ENCODE peak calls at places on chromosomes 13 and 19, in nine cellular contexts. I is dorsolateral prefrontal cortex, B is left ventricle myocardium inferior, L is neural crest cell, D is HCT116, N is heart right ventricle, X is A549, G is fibroblast of mammary gland, J is WTC11. E is an unnamed sample.

GRCh38 chr19:14686411-14686810 is 3.4 kb upstream of the ZNF333 start:
- DNase-seq in J (peak), B (no peak), X (peak), L (no peak), G (peak), D (peak), I (no peak), N (no peak), E (no peak)

GRCh38 chr19:8530061-8530679 is 16.2 kb upstream of the ZNF414 start:
- DNase-seq in D (no peak), X (no peak), G (no peak), I (no peak), N (no peak), J (no peak), L (no peak), B (no peak), E (no peak)

GRCh38 chr19:48644839-48645651 is 942 bp downstream of the CA11 start:
- DNase-seq in I (peak), B (peak), X (peak), N (peak), J (peak), L (peak), G (peak), D (peak), E (no peak)

GRCh38 chr13:85798999-85799646 is at the start of gene SLITRK6:
- DNase-seq in N (no peak), B (no peak), D (peak), X (peak), J (no peak), I (no peak), L (no peak), G (peak), E (peak)

GRCh38 chr19:58538257-58539168 is 5.4 kb upstream of the TRIM28 start:
- DNase-seq in I (no peak), L (peak), D (no peak), J (peak), G (no peak), B (peak), X (no peak), N (peak), E (no peak)

GRCh38 chr19:19645233-19645870 is 1.9 kb upstream of the GMIP start:
- DNase-seq in N (no peak), L (no peak), G (no peak), I (no peak), X (no peak), J (no peak), D (no peak), B (no peak), E (no peak)

GRCh38 chr13:39773833-39774232 is 118.4 kb downstream of the COG6 start:
- DNase-seq in J (no peak), D (no peak), L (no peak), N (no peak), X (no peak), I (no peak), B (no peak), G (peak), E (no peak)

GRCh38 chr13:41428155-41428554 is 29.2 kb upstream of the RGCC start:
- DNase-seq in N (peak), B (no peak), I (peak), J (peak), D (no peak), L (no peak), X (no peak), G (no peak), E (no peak)

GRCh38 chr13:110557082-110557481 is 4.4 kb downstream of the RAB20 start:
- DNase-seq in G (no peak), L (no peak), B (no peak), J (no peak), N (no peak), D (no peak), I (no peak), X (no peak), E (no peak)

GRCh38 chr19:11286312-11286974 is 9.5 kb upstream of the TSPAN16 start:
- DNase-seq in B (peak), N (peak), G (peak), I (no peak), L (no peak), D (no peak), X (no peak), J (no peak), E (peak)

GRCh38 chr13:113046883-113047244 is 58.7 kb upstream of the F7 start:
- DNase-seq in N (no peak), D (no peak), G (no peak), J (no peak), B (no peak), X (no peak), L (no peak), I (peak), E (no peak)

GRCh38 chr19:8262431-8262830 is 45.7 kb downstream of the CD320 start:
- DNase-seq in D (no peak), B (no peak), J (no peak), I (no peak), G (no peak), N (no peak), X (no peak), L (no peak), E (no peak)

GRCh38 chr19:17293605-17294004 is 9.6 kb downstream of the ABHD8 start:
- DNase-seq in I (no peak), L (no peak), B (no peak), J (no peak), N (no peak), X (no peak), D (no peak), G (no peak), E (no peak)

GRCh38 chr19:50280983-50281382 is 48.2 kb downstream of the KCNC3 start:
- DNase-seq in B (no peak), L (no peak), N (no peak), I (no peak), D (no peak), J (no peak), X (no peak), G (no peak), E (no peak)

GRCh38 chr13:58397596-58398387 is 766.2 kb downstream of the PCDH17 start:
- DNase-seq in N (no peak), G (no peak), I (no peak), X (no peak), J (no peak), D (no peak), L (no peak), B (peak), E (no peak)

GRCh38 chr13:31528758-31529157 is 210.6 kb upstream of the RXFP2 start:
- DNase-seq in I (no peak), B (no peak), L (no peak), J (no peak), G (no peak), X (no peak), N (no peak), D (no peak), E (no peak)

GRCh38 chr19:15464394-15465385 is at the start of gene RASAL3:
- DNase-seq in X (no peak), B (no peak), G (no peak), I (no peak), L (no peak), J (no peak), N (no peak), D (no peak), E (no peak)

GRCh38 chr13:65901723-65902122 is 1328.4 kb downstream of the PCDH9 start:
- DNase-seq in B (no peak), X (no peak), L (no peak), N (no peak), D (no peak), G (no peak), I (no peak), J (no peak), E (no peak)

GRCh38 chr13:44320611-44321010 is 53.0 kb upstream of the SERP2 start:
- DNase-seq in D (no peak), I (no peak), J (no peak), X (no peak), G (no peak), B (no peak), N (no peak), L (no peak), E (no peak)

GRCh38 chr13:110719036-110719710 is 5.7 kb downstream of the ING1 start:
- DNase-seq in G (no peak), I (no peak), B (no peak), L (no peak), J (no peak), D (no peak), X (no peak), N (no peak), E (no peak)

GRCh38 chr13:97307882-97308624 is 85.9 kb downstream of the MBNL2 start:
- DNase-seq in N (peak), B (peak), I (peak), G (peak), D (peak), X (peak), L (no peak), J (no peak), E (no peak)

GRCh38 chr19:18895828-18896341 is at the start of gene CERS1:
- DNase-seq in D (no peak), G (no peak), J (peak), B (no peak), N (no peak), L (peak), X (no peak), I (peak), E (no peak)

GRCh38 chr13:59823495-59823894 is 340.2 kb downstream of the DIAPH3 start:
- DNase-seq in B (no peak), I (no peak), J (no peak), L (no peak), G (peak), N (no peak), X (peak), D (no peak), E (no peak)

GRCh38 chr19:53157601-53158000 is 1.3 kb downstream of the ZNF347 start:
- DNase-seq in J (peak), N (peak), L (no peak), G (peak), I (peak), D (no peak), X (no peak), B (no peak), E (no peak)

GRCh38 chr13:30112602-30113435 is 194.5 kb downstream of the KATNAL1 start:
- DNase-seq in N (peak), X (peak), D (peak), I (peak), B (peak), J (peak), L (peak), G (peak), E (peak)

GRCh38 chr19:10018219-10018618 is 4.9 kb downstream of the RDH8 start:
- DNase-seq in X (no peak), J (no peak), L (no peak), D (no peak), N (no peak), I (no peak), G (peak), B (no peak), E (no peak)

GRCh38 chr19:10760268-10760944 is 42.5 kb downstream of the DNM2 start:
- DNase-seq in X (no peak), D (peak), N (no peak), L (no peak), G (peak), I (no peak), J (no peak), B (no peak), E (no peak)

GRCh38 chr13:85383291-85383690 is 415.9 kb downstream of the SLITRK6 start:
- DNase-seq in B (no peak), G (no peak), N (no peak), J (no peak), I (no peak), D (no peak), X (no peak), L (no peak), E (no peak)

GRCh38 chr19:15330801-15331418 is 1.4 kb downstream of the BRD4 start:
- DNase-seq in L (no peak), N (no peak), X (peak), B (no peak), G (peak), I (no peak), J (no peak), D (no peak), E (no peak)

GRCh38 chr13:113406321-113407102 is 42.6 kb upstream of the GRTP1 start:
- DNase-seq in N (no peak), I (peak), X (no peak), J (no peak), L (no peak), B (no peak), G (no peak), D (no peak), E (no peak)

GRCh38 chr19:5038631-5039271 is 69.8 kb downstream of the KDM4B start:
- DNase-seq in G (peak), I (no peak), X (peak), L (no peak), J (peak), N (no peak), D (no peak), B (no peak), E (no peak)
- TF ChIP-seq CTCF in G (peak), I (peak), X (peak), L (peak), J (peak), N (peak), D (peak), B (peak), E (peak)

GRCh38 chr19:2488942-2489731 is 13.2 kb downstream of the GADD45B start:
- DNase-seq in I (peak), G (no peak), J (peak), B (peak), L (no peak), D (no peak), N (peak), X (peak), E (no peak)
- TF ChIP-seq CTCF in I (no peak), G (no peak), J (no peak), B (no peak), L (peak), D (no peak), N (peak), X (no peak), E (no peak)

DNA sequence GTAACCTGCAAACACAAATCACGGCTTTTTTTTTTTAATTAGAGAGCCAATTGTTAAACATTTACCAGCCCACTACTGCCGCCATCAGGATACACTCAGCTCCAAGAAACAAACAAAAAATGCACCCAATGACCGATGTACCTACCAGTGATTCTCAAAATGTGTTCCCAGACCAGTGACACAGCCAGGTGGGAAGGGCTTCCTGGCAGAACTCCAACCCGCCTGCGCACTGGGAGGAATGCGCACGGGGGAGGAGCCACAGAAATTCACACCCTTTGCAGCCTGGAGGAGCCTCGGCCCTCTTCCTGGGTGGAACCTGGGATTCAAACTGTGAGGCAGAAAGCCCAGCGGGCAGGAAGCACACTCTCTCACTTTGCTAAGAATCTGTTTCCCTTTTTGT is 255.9 kb downstream of the TBC1D4 start:
- DNase-seq in G (peak), B (no peak), N (no peak), D (peak), X (no peak), I (no peak), J (peak), L (no peak), E (no peak)
- TF ChIP-seq CTCF in G (no peak), B (no peak), N (no peak), D (no peak), X (no peak), I (no peak), J (no peak), L (no peak), E (no peak)

GRCh38 chr13:99361197-99361596 is 54.0 kb upstream of the GPR183 start:
- DNase-seq in I (no peak), B (no peak), N (no peak), X (no peak), L (no peak), D (no peak), J (no peak), G (no peak), E (no peak)

GRCh38 chr13:99360696-99361095 is 53.5 kb upstream of the GPR183 start:
- DNase-seq in G (no peak), B (no peak), I (no peak), L (no peak), D (no peak), J (no peak), X (no peak), N (no peak), E (no peak)

GRCh38 chr13:99357149-99357596 is 50.0 kb upstream of the GPR183 start:
- DNase-seq in N (no peak), L (no peak), X (no peak), J (no peak), B (no peak), G (peak), D (no peak), I (no peak), E (peak)

GRCh38 chr13:99357920-99358319 is 50.7 kb upstream of the GPR183 start:
- DNase-seq in N (no peak), I (no peak), L (no peak), X (no peak), G (no peak), B (no peak), J (no peak), D (no peak), E (no peak)

GRCh38 chr13:99359493-99359892 is 52.3 kb upstream of the GPR183 start:
- DNase-seq in D (no peak), X (no peak), G (no peak), J (no peak), N (no peak), B (no peak), L (no peak), I (no peak), E (no peak)
- TF ChIP-seq CTCF in D (no peak), X (no peak), G (no peak), J (no peak), N (no peak), B (no peak), L (no peak), I (no peak), E (no peak)

GRCh38 chr19:5091576-5092215 is 122.8 kb downstream of the KDM4B start:
- DNase-seq in D (no peak), J (no peak), G (peak), X (no peak), N (no peak), B (no peak), L (no peak), I (no peak), E (no peak)

GRCh38 chr19:5089283-5089682 is 120.4 kb downstream of the KDM4B start:
- DNase-seq in J (no peak), B (no peak), X (no peak), N (no peak), I (no peak), L (no peak), D (no peak), G (no peak), E (no peak)

GRCh38 chr19:5092444-5092843 is 123.5 kb downstream of the KDM4B start:
- DNase-seq in B (no peak), N (no peak), L (no peak), G (no peak), I (no peak), X (no peak), D (no peak), J (no peak), E (no peak)

GRCh38 chr19:5090465-5090779 is 121.5 kb downstream of the KDM4B start:
- DNase-seq in X (no peak), D (no peak), J (no peak), G (no peak), N (no peak), B (no peak), L (no peak), I (no peak), E (no peak)

DNA sequence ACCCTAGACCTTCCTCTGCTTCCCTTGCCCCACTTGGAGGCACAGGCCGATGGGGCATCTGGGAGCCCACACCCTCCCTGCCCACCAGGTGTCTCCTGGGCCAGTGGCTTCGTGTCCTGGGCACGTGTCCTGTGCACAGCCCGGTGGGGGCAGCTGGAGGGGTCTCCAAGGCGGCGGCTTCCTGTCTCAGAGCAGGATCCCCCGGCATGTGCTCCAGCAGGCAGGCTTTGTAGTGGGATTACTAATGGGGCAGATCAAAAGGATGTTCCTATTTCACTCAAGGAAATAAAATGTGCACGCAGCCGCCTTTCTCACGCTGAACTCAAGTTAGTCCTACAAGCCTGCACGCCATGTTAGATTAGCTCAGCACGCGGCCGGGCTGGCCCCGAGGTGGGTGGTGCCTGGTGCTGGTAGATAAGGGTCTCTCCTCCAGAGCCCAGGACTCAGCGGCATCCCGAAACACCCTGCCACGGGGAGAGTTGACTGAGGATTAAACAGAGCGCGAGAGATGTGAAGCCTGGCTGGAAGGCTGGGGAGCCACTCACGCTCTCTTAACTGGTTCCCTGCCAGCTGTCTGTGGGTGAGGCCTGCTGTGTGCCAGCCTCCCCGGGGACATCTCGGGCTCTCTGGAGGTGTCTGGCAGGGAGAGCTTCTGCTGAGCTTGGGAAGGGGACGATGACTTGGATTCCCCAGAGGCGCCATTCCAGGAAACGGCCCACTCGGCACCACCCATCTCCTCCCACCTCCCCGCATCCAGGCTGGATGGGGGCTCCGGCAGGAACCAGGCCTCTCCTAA is 122.1 kb downstream of the KDM4B start:
- DNase-seq in G (peak), J (no peak), D (no peak), I (peak), X (no peak), B (peak), L (no peak), N (peak), E (no peak)
- TF ChIP-seq CTCF in G (no peak), J (no peak), D (no peak), I (no peak), X (no peak), B (peak), L (no peak), N (no peak), E (no peak)